ENCODE peak calls at places on chromosomes 12 and 14, in seven cellular contexts. A is GM23338, K is SW480, P is DMS 273 treated with DMSO at 0.1 percent for 48 hours, S is NCI-H2171 treated with DMSO at 0.1 percent for 48 hours, V is cardiac fibroblast, T is T47D. C is an unnamed sample.

GRCh38 chr14:35883677-35884293 is 57.6 kb downstream of the BRMS1L start:
- DNase-seq in V (peak), T (peak), A (peak), K (peak), S (peak), P (no peak), C (no peak)

GRCh38 chr12:41795910-41796309 is 348.8 kb downstream of the GXYLT1 start:
- DNase-seq in K (no peak), T (no peak), V (no peak), A (peak), P (no peak), S (no peak), C (peak)

GRCh38 chr12:538731-539539 is 79.2 kb downstream of the B4GALNT3 start:
- DNase-seq in A (no peak), T (no peak), V (peak), P (no peak), S (peak), K (peak), C (no peak)

GRCh38 chr12:84922721-84923120 is 10.1 kb upstream of the SLC6A15 start:
- DNase-seq in K (no peak), S (no peak), A (no peak), T (no peak), P (no peak), V (peak), C (no peak)

GRCh38 chr14:102610968-102611811 is 18.7 kb downstream of the RCOR1 start:
- DNase-seq in K (no peak), A (no peak), P (no peak), V (peak), T (no peak), S (no peak), C (no peak)

GRCh38 chr12:48768736-48769135 is 20.2 kb downstream of the ADCY6 start:
- DNase-seq in S (no peak), A (no peak), T (no peak), P (no peak), V (no peak), K (no peak), C (no peak)

GRCh38 chr12:79127268-79127895 is 262.8 kb downstream of the SYT1 start:
- DNase-seq in K (peak), A (no peak), S (no peak), P (no peak), T (no peak), V (peak), C (no peak)

GRCh38 chr14:100292301-100292775 is 13.9 kb downstream of the SLC25A29 start:
- DNase-seq in T (no peak), K (no peak), P (no peak), A (no peak), V (no peak), S (no peak), C (no peak)

GRCh38 chr14:100401031-100401692 is 78.0 kb downstream of the SLC25A47 start:
- DNase-seq in T (no peak), A (no peak), S (no peak), V (no peak), K (no peak), P (no peak), C (no peak)

GRCh38 chr12:16608346-16608745 is 2.4 kb upstream of the LMO3 start:
- DNase-seq in T (no peak), V (no peak), K (no peak), A (no peak), S (no peak), P (no peak), C (no peak)

GRCh38 chr14:49623941-49624806 is 3.6 kb downstream of the MGAT2 start:
- DNase-seq in T (no peak), S (no peak), K (no peak), A (no peak), V (no peak), P (no peak), C (no peak)

GRCh38 chr12:120999191-121000120 is 16.8 kb downstream of the C12orf43 start:
- DNase-seq in V (peak), T (no peak), A (peak), S (no peak), P (no peak), K (no peak), C (no peak)

GRCh38 chr14:90556050-90556477 is 159.2 kb downstream of the CALM1 start:
- DNase-seq in A (peak), S (no peak), T (peak), P (no peak), K (peak), V (no peak), C (no peak)

GRCh38 chr12:19093218-19093617 is 36.3 kb upstream of the PLEKHA5 start:
- DNase-seq in V (peak), S (no peak), K (no peak), P (no peak), T (no peak), A (no peak), C (no peak)

GRCh38 chr12:21223930-21224329 is 92.9 kb downstream of the SLCO1B1 start:
- DNase-seq in T (no peak), A (no peak), K (no peak), P (no peak), V (no peak), S (no peak), C (no peak)

GRCh38 chr12:71029302-71029701 is 108.8 kb upstream of the PTPRR start:
- DNase-seq in T (no peak), P (no peak), A (no peak), S (no peak), K (no peak), V (no peak), C (no peak)

GRCh38 chr12:113071427-113072112 is 15.0 kb downstream of the DTX1 start:
- DNase-seq in P (no peak), T (no peak), K (no peak), V (no peak), A (no peak), S (peak), C (no peak)

GRCh38 chr12:116360579-116361403 is 83.3 kb upstream of the MED13L start:
- DNase-seq in A (no peak), S (no peak), P (no peak), T (no peak), V (no peak), K (no peak), C (no peak)

GRCh38 chr12:49503674-49504180 is 35.1 kb upstream of the KCNH3 start:
- DNase-seq in A (peak), P (no peak), V (peak), T (no peak), S (no peak), K (no peak), C (no peak)

GRCh38 chr12:42590324-42590934 is 883 bp upstream of the PRICKLE1 start:
- DNase-seq in S (peak), P (no peak), K (peak), T (no peak), V (no peak), A (peak), C (no peak)

GRCh38 chr12:89163918-89164317 is 188.4 kb downstream of the DUSP6 start:
- DNase-seq in S (no peak), K (no peak), P (no peak), A (no peak), T (no peak), V (no peak), C (no peak)

GRCh38 chr14:65277027-65277426 is 135.5 kb upstream of the FUT8 start:
- DNase-seq in A (no peak), P (no peak), S (no peak), K (no peak), V (no peak), T (no peak), C (no peak)

GRCh38 chr14:90239139-90239538 is 17.2 kb upstream of the PSMC1 start:
- DNase-seq in S (no peak), A (peak), V (no peak), P (no peak), K (no peak), T (no peak), C (no peak)

GRCh38 chr12:79848321-79848720 is 86.6 kb downstream of the PPP1R12A start:
- DNase-seq in S (no peak), P (no peak), V (peak), K (no peak), T (no peak), A (no peak), C (no peak)

GRCh38 chr12:101076940-101077351 is 133.1 kb downstream of the SLC5A8 start:
- DNase-seq in S (no peak), V (peak), K (no peak), P (no peak), T (no peak), A (no peak), C (no peak)

GRCh38 chr14:63960926-63961567 is 108.2 kb downstream of the SYNE2 start:
- DNase-seq in V (peak), K (no peak), S (no peak), P (no peak), T (no peak), A (no peak), C (no peak)

GRCh38 chr12:32312049-32312670 is 87.2 kb upstream of the FGD4 start:
- DNase-seq in P (no peak), T (peak), A (peak), V (peak), K (peak), S (peak), C (peak)

GRCh38 chr14:76964695-76965094 is 63.8 kb downstream of the IRF2BPL start:
- DNase-seq in P (no peak), A (no peak), T (no peak), V (no peak), S (no peak), K (peak), C (no peak)

GRCh38 chr12:53098982-53099651 is 1.6 kb downstream of the IGFBP6 start:
- DNase-seq in P (peak), V (peak), T (peak), S (peak), K (peak), A (peak), C (no peak)

GRCh38 chr14:101228949-101229541 is 325.5 kb upstream of the RTL1 start:
- DNase-seq in T (no peak), V (no peak), P (no peak), K (peak), A (no peak), S (no peak), C (no peak)

GRCh38 chr14:73633517-73634332 is 11.1 kb upstream of the DNAL1 start:
- DNase-seq in A (peak), S (peak), V (peak), K (peak), T (peak), P (peak), C (no peak)

GRCh38 chr12:6954754-6955461 is 3.8 kb downstream of the PTPN6 start:
- DNase-seq in V (no peak), S (no peak), A (no peak), K (no peak), T (no peak), P (no peak), C (no peak)

GRCh38 chr14:43872752-43873655 is 634.1 kb downstream of the FSCB start:
- DNase-seq in A (peak), K (no peak), P (no peak), V (no peak), S (no peak), T (no peak), C (peak)

GRCh38 chr12:2113501-2113912 is 60.7 kb downstream of the CACNA1C start:
- DNase-seq in P (no peak), T (no peak), K (no peak), S (no peak), V (no peak), A (no peak), C (no peak)

GRCh38 chr12:54251667-54252284 is 28.1 kb downstream of the CBX5 start:
- DNase-seq in K (peak), T (peak), S (peak), V (peak), A (peak), P (no peak), C (no peak)

GRCh38 chr12:104667139-104667538 is 210.4 kb downstream of the CHST11 start:
- DNase-seq in A (no peak), K (no peak), V (peak), S (no peak), T (no peak), P (no peak), C (no peak)

GRCh38 chr12:133081408-133081806 is 684 bp downstream of the ZNF140 start:
- DNase-seq in T (no peak), A (peak), S (no peak), P (no peak), K (no peak), V (no peak), C (no peak)

GRCh38 chr12:5177096-5177495 is 133.4 kb downstream of the KCNA5 start:
- DNase-seq in K (no peak), A (no peak), T (no peak), P (no peak), S (no peak), V (no peak), C (no peak)

GRCh38 chr14:61388173-61388975 is 67.0 kb downstream of the PRKCH start:
- DNase-seq in A (no peak), P (no peak), S (no peak), V (peak), K (peak), T (peak), C (no peak)

C was measured in iPS DF 6.9.